ENCODE peak calls at places on chromosomes 13 and 19, in nine cellular contexts. One of them, this sample, is unnamed.

GRCh38 chr13:110280231-110280813 is 26.6 kb downstream of the COL4A1 start:
- DNase-seq in T-helper 17 cell: no peak
- DNase-seq in stimulated activated CD4-positive, alpha-beta T cell treated with anti-CD3 and anti-CD28 coated beads, Interleukin-15, amount 100 ng/mL, for 1 hour: no peak
- DNase-seq in EH: peak; percentile 39
- DNase-seq in NCI-H1092: no peak
- DNase-seq in germinal center: no peak
- DNase-seq in H54: no peak
- DNase-seq in LHCN-M2: no peak
- DNase-seq in iPS-NIHi11: no peak
- DNase-seq in this sample: no peak

GRCh38 chr19:10501971-10502523 is 1.1 kb downstream of the KEAP1 start:
- DNase-seq in T-helper 17 cell: no peak
- DNase-seq in stimulated activated CD4-positive, alpha-beta T cell treated with anti-CD3 and anti-CD28 coated beads, Interleukin-15, amount 100 ng/mL, for 1 hour: peak; percentile 26
- DNase-seq in EH: peak; percentile 67
- DNase-seq in NCI-H1092: peak; percentile 88
- DNase-seq in germinal center: peak; percentile 63
- DNase-seq in H54: peak; percentile 61
- DNase-seq in LHCN-M2: peak; percentile 63
- DNase-seq in iPS-NIHi11: peak; percentile 71
- DNase-seq in this sample: peak; percentile 68

GRCh38 chr19:5298502-5298901 is 42.1 kb downstream of the PTPRS start:
- DNase-seq in T-helper 17 cell: no peak
- DNase-seq in stimulated activated CD4-positive, alpha-beta T cell treated with anti-CD3 and anti-CD28 coated beads, Interleukin-15, amount 100 ng/mL, for 1 hour: no peak
- DNase-seq in EH: no peak
- DNase-seq in NCI-H1092: no peak
- DNase-seq in germinal center: no peak
- DNase-seq in H54: no peak
- DNase-seq in LHCN-M2: no peak
- DNase-seq in iPS-NIHi11: no peak
- DNase-seq in this sample: no peak

GRCh38 chr19:16901491-16902175 is 12.8 kb downstream of the F2RL3 start:
- DNase-seq in T-helper 17 cell: no peak
- DNase-seq in stimulated activated CD4-positive, alpha-beta T cell treated with anti-CD3 and anti-CD28 coated beads, Interleukin-15, amount 100 ng/mL, for 1 hour: no peak
- DNase-seq in EH: no peak
- DNase-seq in NCI-H1092: no peak
- DNase-seq in germinal center: no peak
- DNase-seq in H54: no peak
- DNase-seq in LHCN-M2: no peak
- DNase-seq in iPS-NIHi11: no peak
- DNase-seq in this sample: no peak

GRCh38 chr13:92991687-92992086 is 234.9 kb upstream of the GPC6 start:
- DNase-seq in T-helper 17 cell: no peak
- DNase-seq in stimulated activated CD4-positive, alpha-beta T cell treated with anti-CD3 and anti-CD28 coated beads, Interleukin-15, amount 100 ng/mL, for 1 hour: no peak
- DNase-seq in EH: no peak
- DNase-seq in NCI-H1092: no peak
- DNase-seq in germinal center: no peak
- DNase-seq in H54: no peak
- DNase-seq in LHCN-M2: peak; percentile 65
- DNase-seq in iPS-NIHi11: no peak
- DNase-seq in this sample: no peak

GRCh38 chr13:97188207-97188606 is 33.9 kb upstream of the MBNL2 start:
- DNase-seq in T-helper 17 cell: no peak
- DNase-seq in stimulated activated CD4-positive, alpha-beta T cell treated with anti-CD3 and anti-CD28 coated beads, Interleukin-15, amount 100 ng/mL, for 1 hour: no peak
- DNase-seq in EH: no peak
- DNase-seq in NCI-H1092: no peak
- DNase-seq in germinal center: no peak
- DNase-seq in H54: no peak
- DNase-seq in LHCN-M2: no peak
- DNase-seq in iPS-NIHi11: no peak
- DNase-seq in this sample: peak; percentile 11

GRCh38 chr13:95530178-95530577 is 22.3 kb upstream of the CLDN10 start:
- DNase-seq in T-helper 17 cell: no peak
- DNase-seq in stimulated activated CD4-positive, alpha-beta T cell treated with anti-CD3 and anti-CD28 coated beads, Interleukin-15, amount 100 ng/mL, for 1 hour: no peak
- DNase-seq in EH: peak; percentile 13
- DNase-seq in NCI-H1092: peak; percentile 76
- DNase-seq in germinal center: no peak
- DNase-seq in H54: no peak
- DNase-seq in LHCN-M2: peak; percentile 92
- DNase-seq in iPS-NIHi11: peak; percentile 29
- DNase-seq in this sample: no peak

GRCh38 chr19:13987101-13987890 is 18.8 kb downstream of the RFX1 start:
- DNase-seq in T-helper 17 cell: no peak
- DNase-seq in stimulated activated CD4-positive, alpha-beta T cell treated with anti-CD3 and anti-CD28 coated beads, Interleukin-15, amount 100 ng/mL, for 1 hour: no peak
- DNase-seq in EH: no peak
- DNase-seq in NCI-H1092: no peak
- DNase-seq in germinal center: no peak
- DNase-seq in H54: no peak
- DNase-seq in LHCN-M2: no peak
- DNase-seq in iPS-NIHi11: no peak
- DNase-seq in this sample: peak; percentile 44

GRCh38 chr13:53201454-53202225 is 173.0 kb downstream of the OLFM4 start:
- DNase-seq in T-helper 17 cell: no peak
- DNase-seq in stimulated activated CD4-positive, alpha-beta T cell treated with anti-CD3 and anti-CD28 coated beads, Interleukin-15, amount 100 ng/mL, for 1 hour: no peak
- DNase-seq in EH: no peak
- DNase-seq in NCI-H1092: peak; percentile 25
- DNase-seq in germinal center: no peak
- DNase-seq in H54: no peak
- DNase-seq in LHCN-M2: no peak
- DNase-seq in iPS-NIHi11: peak; percentile 72
- DNase-seq in this sample: no peak

GRCh38 chr13:31722684-31723083 is 16.6 kb upstream of the RXFP2 start:
- DNase-seq in T-helper 17 cell: no peak
- DNase-seq in stimulated activated CD4-positive, alpha-beta T cell treated with anti-CD3 and anti-CD28 coated beads, Interleukin-15, amount 100 ng/mL, for 1 hour: no peak
- DNase-seq in EH: peak; percentile 8
- DNase-seq in NCI-H1092: peak; percentile 40
- DNase-seq in germinal center: no peak
- DNase-seq in H54: no peak
- DNase-seq in LHCN-M2: no peak
- DNase-seq in iPS-NIHi11: no peak
- DNase-seq in this sample: no peak

GRCh38 chr13:113623491-113624234 is 34.3 kb downstream of the ATP4B start:
- DNase-seq in T-helper 17 cell: no peak
- DNase-seq in stimulated activated CD4-positive, alpha-beta T cell treated with anti-CD3 and anti-CD28 coated beads, Interleukin-15, amount 100 ng/mL, for 1 hour: no peak
- DNase-seq in EH: peak; percentile 57
- DNase-seq in NCI-H1092: no peak
- DNase-seq in germinal center: no peak
- DNase-seq in H54: peak; percentile 48
- DNase-seq in LHCN-M2: no peak
- DNase-seq in iPS-NIHi11: no peak
- DNase-seq in this sample: no peak

GRCh38 chr19:53989600-53990533 is 1.6 kb upstream of the CACNG6 start:
- DNase-seq in T-helper 17 cell: no peak
- DNase-seq in stimulated activated CD4-positive, alpha-beta T cell treated with anti-CD3 and anti-CD28 coated beads, Interleukin-15, amount 100 ng/mL, for 1 hour: no peak
- DNase-seq in EH: no peak
- DNase-seq in NCI-H1092: no peak
- DNase-seq in germinal center: no peak
- DNase-seq in H54: no peak
- DNase-seq in LHCN-M2: no peak
- DNase-seq in iPS-NIHi11: no peak
- DNase-seq in this sample: peak; percentile 35

GRCh38 chr19:13864223-13864512 is 12.8 kb upstream of the NANOS3 start:
- DNase-seq in T-helper 17 cell: no peak
- DNase-seq in stimulated activated CD4-positive, alpha-beta T cell treated with anti-CD3 and anti-CD28 coated beads, Interleukin-15, amount 100 ng/mL, for 1 hour: no peak
- DNase-seq in EH: no peak
- DNase-seq in NCI-H1092: no peak
- DNase-seq in germinal center: no peak
- DNase-seq in H54: no peak
- DNase-seq in LHCN-M2: no peak
- DNase-seq in iPS-NIHi11: no peak
- DNase-seq in this sample: no peak

GRCh38 chr19:12859546-12859945 is 21.2 kb downstream of the MAST1 start:
- DNase-seq in T-helper 17 cell: no peak
- DNase-seq in stimulated activated CD4-positive, alpha-beta T cell treated with anti-CD3 and anti-CD28 coated beads, Interleukin-15, amount 100 ng/mL, for 1 hour: no peak
- DNase-seq in EH: no peak
- DNase-seq in NCI-H1092: no peak
- DNase-seq in germinal center: no peak
- DNase-seq in H54: no peak
- DNase-seq in LHCN-M2: no peak
- DNase-seq in iPS-NIHi11: no peak
- DNase-seq in this sample: no peak

GRCh38 chr19:42124386-42124901 is 7.8 kb downstream of the POU2F2 start:
- DNase-seq in T-helper 17 cell: no peak
- DNase-seq in stimulated activated CD4-positive, alpha-beta T cell treated with anti-CD3 and anti-CD28 coated beads, Interleukin-15, amount 100 ng/mL, for 1 hour: no peak
- DNase-seq in EH: peak; percentile 43
- DNase-seq in NCI-H1092: no peak
- DNase-seq in germinal center: no peak
- DNase-seq in H54: no peak
- DNase-seq in LHCN-M2: peak; percentile 38
- DNase-seq in iPS-NIHi11: no peak
- DNase-seq in this sample: no peak

GRCh38 chr13:81304121-81304659 is 963.3 kb upstream of the SPRY2 start:
- DNase-seq in T-helper 17 cell: no peak
- DNase-seq in stimulated activated CD4-positive, alpha-beta T cell treated with anti-CD3 and anti-CD28 coated beads, Interleukin-15, amount 100 ng/mL, for 1 hour: no peak
- DNase-seq in EH: no peak
- DNase-seq in NCI-H1092: no peak
- DNase-seq in germinal center: no peak
- DNase-seq in H54: no peak
- DNase-seq in LHCN-M2: no peak
- DNase-seq in iPS-NIHi11: no peak
- DNase-seq in this sample: no peak

GRCh38 chr19:20503536-20503935 is 62.0 kb downstream of the ZNF737 start:
- DNase-seq in T-helper 17 cell: no peak
- DNase-seq in stimulated activated CD4-positive, alpha-beta T cell treated with anti-CD3 and anti-CD28 coated beads, Interleukin-15, amount 100 ng/mL, for 1 hour: no peak
- DNase-seq in EH: peak; percentile 25
- DNase-seq in NCI-H1092: peak; percentile 2
- DNase-seq in germinal center: no peak
- DNase-seq in H54: no peak
- DNase-seq in LHCN-M2: peak; percentile 41
- DNase-seq in iPS-NIHi11: no peak
- DNase-seq in this sample: no peak

GRCh38 chr13:74966814-74967213 is 515.2 kb downstream of the TBC1D4 start:
- DNase-seq in T-helper 17 cell: no peak
- DNase-seq in stimulated activated CD4-positive, alpha-beta T cell treated with anti-CD3 and anti-CD28 coated beads, Interleukin-15, amount 100 ng/mL, for 1 hour: no peak
- DNase-seq in EH: no peak
- DNase-seq in NCI-H1092: no peak
- DNase-seq in germinal center: no peak
- DNase-seq in H54: no peak
- DNase-seq in LHCN-M2: peak; percentile 12
- DNase-seq in iPS-NIHi11: no peak
- DNase-seq in this sample: no peak

GRCh38 chr13:48126944-48127814 is 32.3 kb upstream of the MED4 start:
- DNase-seq in T-helper 17 cell: no peak
- DNase-seq in stimulated activated CD4-positive, alpha-beta T cell treated with anti-CD3 and anti-CD28 coated beads, Interleukin-15, amount 100 ng/mL, for 1 hour: no peak
- DNase-seq in EH: peak; percentile 69
- DNase-seq in NCI-H1092: no peak
- DNase-seq in germinal center: peak; percentile 57
- DNase-seq in H54: peak; percentile 22
- DNase-seq in LHCN-M2: peak; percentile 80
- DNase-seq in iPS-NIHi11: peak; percentile 65
- DNase-seq in this sample: peak; percentile 97

This sample was measured in cerebellar cortex.